ENCODE peak calls at places on chromosomes 7 and 10, in six cellular contexts. H is CD8-positive, alpha-beta memory T cell; F is PC-3; A is A549; Z is neuronal stem cell; X is heart right ventricle. Y is an unnamed sample.

GRCh38 chr10:104614245-104614831 is 26.8 kb upstream of the SORCS3 start:
- DNase-seq in A (peak; percentile 28), X (no peak), H (no peak), Z (no peak), F (peak; percentile 51), Y (no peak)

GRCh38 chr10:103881420-103882284 is 26.3 kb upstream of the SH3PXD2A start:
- DNase-seq in Z (no peak), X (peak; percentile 39), H (no peak), A (no peak), F (peak; percentile 69), Y (no peak)

GRCh38 chr10:78950656-78951587 is 117.8 kb upstream of the ZMIZ1 start:
- DNase-seq in X (no peak), Z (no peak), A (no peak), F (no peak), H (no peak), Y (no peak)

GRCh38 chr10:113751116-113751728 is at the start of gene PLEKHS1:
- DNase-seq in X (no peak), H (no peak), Z (no peak), A (no peak), F (peak; percentile 39), Y (no peak)

GRCh38 chr10:33487014-33487776 is 152.7 kb upstream of the NRP1 start:
- DNase-seq in F (peak; percentile 42), X (no peak), Z (no peak), A (no peak), H (no peak), Y (peak; percentile 4)

GRCh38 chr10:102812213-102812876 is 24.9 kb downstream of the CYP17A1 start:
- DNase-seq in A (no peak), F (no peak), Z (no peak), H (peak; percentile 8), X (no peak), Y (no peak)

GRCh38 chr7:148486937-148487336 is 103.6 kb upstream of the C7orf33 start:
- DNase-seq in H (no peak), Z (no peak), X (no peak), F (no peak), A (no peak), Y (no peak)

GRCh38 chr7:32501522-32501921 is 6.2 kb downstream of the AVL9 start:
- DNase-seq in X (no peak), Z (no peak), H (no peak), A (no peak), F (peak; percentile 72), Y (no peak)

GRCh38 chr10:48659790-48660189 is 24.9 kb upstream of the WDFY4 start:
- DNase-seq in A (no peak), F (peak; percentile 52), H (no peak), X (no peak), Z (no peak), Y (no peak)

GRCh38 chr7:24290004-24290641 is 6.1 kb downstream of the NPY start:
- DNase-seq in H (peak; percentile 17), X (no peak), A (peak; percentile 36), Z (no peak), F (peak; percentile 71), Y (no peak)

GRCh38 chr7:29951206-29951605 is 38.4 kb downstream of the SCRN1 start:
- DNase-seq in F (no peak), H (no peak), Z (no peak), X (no peak), A (no peak), Y (no peak)

DNA sequence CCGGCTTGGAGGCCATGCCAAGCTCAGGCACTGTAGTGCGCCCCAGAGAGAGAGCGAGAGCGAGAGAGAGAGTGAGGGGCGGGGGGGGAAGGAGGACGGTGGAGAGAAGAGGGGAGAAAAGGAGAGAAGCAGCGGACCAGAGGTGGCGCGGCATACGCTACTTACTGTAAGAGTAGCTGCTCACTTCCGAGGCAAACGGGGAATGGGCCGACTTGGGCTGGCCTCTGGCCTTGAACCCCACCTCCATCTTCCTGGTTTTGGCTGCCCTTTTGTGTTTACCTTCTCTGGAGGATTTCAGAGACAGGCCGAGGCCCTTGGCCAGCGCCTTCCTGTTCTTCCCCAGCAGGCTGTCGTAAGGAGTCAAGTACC is 66.9 kb downstream of the TNRC18 start:
- DNase-seq in X (no peak), A (no peak), F (no peak), Z (no peak), H (no peak), Y (no peak)
- H3K4me1 ChIP-seq in X (peaks cover 17% of the 10 kb centered on the region), A (no peaks in the 10 kb centered on the region), F (no peaks in the 10 kb centered on the region), Z (peaks cover 2% of the 10 kb centered on the region), H (no peaks in the 10 kb centered on the region), Y (no peaks in the 10 kb centered on the region)

GRCh38 chr7:100835903-100836811 is 8.8 kb upstream of the EPHB4 start:
- DNase-seq in H (no peak), A (no peak), X (peak; percentile 69), Z (peak; percentile 65), F (no peak), Y (no peak)

GRCh38 chr7:100839361-100839760 is 12.0 kb upstream of the EPHB4 start:
- DNase-seq in A (no peak), F (no peak), Z (no peak), X (no peak), H (no peak), Y (no peak)

GRCh38 chr7:100840470-100841100 is 11.9 kb upstream of the SLC12A9 start:
- DNase-seq in F (no peak), H (no peak), Z (no peak), X (no peak), A (no peak), Y (no peak)

GRCh38 chr7:100836812-100837098 is 9.4 kb upstream of the EPHB4 start:
- DNase-seq in Z (no peak), H (no peak), X (no peak), F (no peak), A (no peak), Y (no peak)

DNA sequence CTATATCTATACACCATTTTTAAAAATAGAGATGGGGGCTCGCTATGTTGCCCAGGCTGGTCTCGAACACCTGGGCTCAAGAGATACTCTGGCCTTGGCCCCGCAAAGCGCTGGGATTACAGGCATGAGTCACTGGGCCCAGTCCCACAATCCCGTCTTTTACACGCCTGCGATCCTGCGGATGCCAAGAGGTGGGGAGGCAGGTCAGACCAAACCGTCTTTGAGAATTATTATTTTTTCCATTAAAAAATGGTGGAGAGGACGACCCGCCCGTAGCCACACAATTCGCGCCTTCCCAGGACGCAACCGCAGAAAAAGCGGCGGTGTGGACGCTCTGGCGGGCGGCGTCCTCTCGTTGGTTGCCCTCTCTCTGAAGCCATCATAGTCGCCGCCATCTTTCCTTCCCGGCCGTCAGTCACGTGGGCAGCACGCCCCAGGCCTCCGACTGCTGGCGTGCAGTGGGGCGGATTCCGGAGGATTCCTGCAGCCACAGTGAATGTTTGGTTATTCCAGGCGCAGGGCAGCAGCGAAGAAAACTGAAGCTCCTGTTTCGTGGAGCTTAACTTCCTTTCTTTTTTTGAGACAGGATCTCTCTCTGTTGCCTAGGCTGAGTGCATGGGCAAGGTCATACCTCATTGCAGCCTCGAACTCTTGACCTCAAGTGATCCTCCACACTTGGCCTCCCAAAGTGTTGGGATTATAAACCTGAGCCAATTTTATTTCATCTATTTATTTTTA is 9.9 kb upstream of the EPHB4 start:
- DNase-seq in H (peak; percentile 65), A (peak; percentile 81), F (no peak), X (peak; percentile 91), Z (peak; percentile 87), Y (peak; percentile 71)
- H3K27ac ChIP-seq in H (peak overlapping the region; percentile 40), A (peak overlapping the region; percentile 89), F (no peak overlapping the region), X (peak overlapping the region; percentile 95), Z (peak overlapping the region; percentile 95), Y (peak overlapping the region; percentile 37)

GRCh38 chr10:98269435-98269912 is 1.5 kb upstream of the LOXL4 start:
- DNase-seq in Z (no peak), A (peak; percentile 70), X (peak; percentile 84), H (no peak), F (peak; percentile 92), Y (no peak)

GRCh38 chr10:98267069-98267893 is 713 bp downstream of the LOXL4 start:
- DNase-seq in A (no peak), Z (no peak), X (no peak), F (no peak), H (no peak), Y (no peak)

GRCh38 chr10:98267894-98268693 is at the start of gene LOXL4:
- DNase-seq in F (peak; percentile 19), Z (peak; percentile 21), X (peak; percentile 50), A (peak; percentile 32), H (peak; percentile 4), Y (no peak)

GRCh38 chr10:98270026-98270740 is 2.2 kb upstream of the LOXL4 start:
- DNase-seq in Z (no peak), X (no peak), H (no peak), F (no peak), A (no peak), Y (no peak)

DNA sequence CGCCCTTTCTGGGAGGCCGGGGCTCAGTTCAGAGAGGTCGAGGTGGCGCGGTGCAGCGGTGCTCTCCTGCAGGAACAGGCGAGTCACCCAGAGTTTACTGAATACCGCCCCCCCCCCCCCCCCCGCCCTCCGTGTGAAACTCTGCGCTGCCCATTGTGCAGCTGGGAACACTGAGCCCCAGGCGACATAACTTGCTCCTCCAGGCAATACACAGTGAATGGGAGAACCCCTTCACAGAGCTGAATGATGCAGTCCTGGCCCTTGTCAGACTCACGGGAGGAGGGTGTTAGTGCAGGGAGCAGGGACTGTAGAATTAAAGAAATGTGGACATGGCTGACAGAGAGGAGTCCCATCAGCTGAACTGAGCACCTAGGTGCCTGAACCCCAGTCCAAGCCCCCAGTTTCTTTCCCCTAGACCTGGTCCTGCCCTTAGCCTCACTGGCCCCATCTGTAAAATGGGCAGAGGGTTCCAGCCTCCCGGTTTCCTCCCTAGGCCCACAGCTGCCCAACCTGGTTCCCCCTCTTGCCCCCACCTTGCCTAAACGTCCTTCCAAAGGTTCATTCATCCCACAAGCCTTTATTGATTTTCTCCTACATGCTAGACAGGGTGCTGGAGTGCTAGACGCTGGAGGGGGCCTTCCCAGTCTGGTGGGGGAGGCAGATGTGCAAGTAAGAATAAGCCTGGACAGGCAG is 846 bp upstream of the LOXL4 start:
- DNase-seq in A (peak; percentile 36), X (no peak), F (no peak), Z (no peak), H (no peak), Y (no peak)
- H3K4me3 ChIP-seq in A (peak overlapping the region; percentile 48), X (peak overlapping the region; percentile 54), F (peak overlapping the region; percentile 61), Z (peak overlapping the region; percentile 74), H (peak overlapping the region; percentile 28), Y (no peak overlapping the region)

GRCh38 chr7:26331789-26332188 is 40.1 kb downstream of the SNX10 start:
- DNase-seq in F (no peak), X (no peak), H (no peak), A (no peak), Z (no peak), Y (no peak)

GRCh38 chr7:26337232-26337865 is 45.7 kb downstream of the SNX10 start:
- DNase-seq in A (no peak), H (no peak), F (no peak), Z (no peak), X (no peak), Y (no peak)

GRCh38 chr7:26329520-26330269 is 38.0 kb downstream of the SNX10 start:
- DNase-seq in Z (no peak), F (no peak), A (no peak), H (no peak), X (peak; percentile 24), Y (no peak)

GRCh38 chr7:26332698-26333097 is 41.0 kb downstream of the SNX10 start:
- DNase-seq in H (no peak), Z (no peak), F (no peak), A (no peak), X (no peak), Y (no peak)

DNA sequence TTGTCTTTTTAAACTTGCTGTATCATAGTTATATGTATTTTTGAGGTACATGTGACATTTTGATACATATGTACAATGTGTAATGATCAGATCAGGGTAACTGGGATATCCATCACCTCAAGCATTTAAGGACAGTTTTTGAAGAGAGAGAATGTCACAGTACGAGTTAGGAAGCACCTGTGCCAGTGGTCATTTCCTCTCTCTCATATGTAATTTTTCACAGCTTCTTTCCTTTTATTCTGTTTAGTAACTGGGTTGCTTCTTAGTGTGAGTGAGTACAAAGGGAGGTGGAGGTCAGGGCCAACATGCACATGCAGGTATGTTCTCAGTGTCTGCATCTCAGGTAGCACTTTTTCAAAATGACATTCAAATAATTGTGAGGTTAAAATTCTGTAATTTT is 42.5 kb downstream of the SNX10 start:
- DNase-seq in H (no peak), X (no peak), A (no peak), Z (no peak), F (no peak), Y (no peak)
- H3K4me1 ChIP-seq in H (no peaks in the 10 kb centered on the region), X (no peaks in the 10 kb centered on the region), A (no peaks in the 10 kb centered on the region), Z (no peaks in the 10 kb centered on the region), F (no peaks in the 10 kb centered on the region), Y (no peaks in the 10 kb centered on the region)